ENCODE peak calls at places on chromosomes 12 and 14, in nine cellular contexts. E is left ventricle myocardium inferior; B is CD8-positive, alpha-beta T cell; P is CD8-positive, alpha-beta memory T cell; H is GM23248; D is fibroblast of mammary gland; R is heart left ventricle; X is AG09309; Z is OCI-LY7. T is an unnamed sample.

GRCh38 chr12:130137141-130138018 is 24.9 kb upstream of the FZD10 start:
- DNase-seq in E (no peak), B (no peak), P (no peak), H (no peak), D (no peak), R (no peak), X (no peak), Z (no peak), T (peak; percentile 6)

GRCh38 chr14:56862843-56863242 is 52.6 kb upstream of the OTX2 start:
- DNase-seq in E (no peak), B (no peak), P (no peak), H (no peak), D (no peak), R (no peak), X (no peak), Z (no peak), T (no peak)

GRCh38 chr14:99755629-99756603 is 37.3 kb upstream of the EML1 start:
- DNase-seq in E (peak; percentile 82), B (no peak), P (no peak), H (peak; percentile 95), D (peak; percentile 96), R (peak; percentile 82), X (peak; percentile 79), Z (no peak), T (no peak)

GRCh38 chr12:106223485-106224391 is 24.1 kb downstream of the CKAP4 start:
- DNase-seq in E (peak; percentile 63), B (peak; percentile 57), P (peak; percentile 53), H (peak; percentile 74), D (peak; percentile 59), R (peak; percentile 72), X (no peak), Z (peak; percentile 69), T (no peak)

GRCh38 chr12:65854629-65855028 is 30.3 kb downstream of the HMGA2 start:
- DNase-seq in E (no peak), B (no peak), P (no peak), H (peak; percentile 47), D (no peak), R (no peak), X (no peak), Z (no peak), T (no peak)

GRCh38 chr14:104355101-104355691 is 216.8 kb downstream of the KIF26A start:
- DNase-seq in E (no peak), B (no peak), P (no peak), H (no peak), D (no peak), R (no peak), X (no peak), Z (no peak), T (no peak)

GRCh38 chr12:121793501-121793835 is at the start of gene RHOF:
- DNase-seq in E (peak; percentile 58), B (no peak), P (no peak), H (peak; percentile 56), D (no peak), R (no peak), X (no peak), Z (peak; percentile 70), T (no peak)

GRCh38 chr14:58941666-58942065 is 246.8 kb upstream of the DAAM1 start:
- DNase-seq in E (no peak), B (no peak), P (no peak), H (no peak), D (no peak), R (no peak), X (no peak), Z (no peak), T (no peak)

GRCh38 chr14:104237651-104238423 is 99.5 kb downstream of the KIF26A start:
- DNase-seq in E (no peak), B (no peak), P (no peak), H (no peak), D (no peak), R (no peak), X (no peak), Z (no peak), T (no peak)

GRCh38 chr14:51208982-51209381 is 31.1 kb upstream of the TMX1 start:
- DNase-seq in E (no peak), B (no peak), P (no peak), H (no peak), D (no peak), R (no peak), X (no peak), Z (no peak), T (no peak)

GRCh38 chr12:24039113-24039525 is 89.6 kb upstream of the SOX5 start:
- DNase-seq in E (no peak), B (no peak), P (no peak), H (peak; percentile 70), D (peak; percentile 99), R (no peak), X (peak; percentile 77), Z (no peak), T (peak; percentile 21)

GRCh38 chr12:131281016-131281415 is 327.3 kb downstream of the ADGRD1 start:
- DNase-seq in E (no peak), B (no peak), P (no peak), H (no peak), D (no peak), R (no peak), X (no peak), Z (no peak), T (no peak)

GRCh38 chr12:52871291-52871961 is 22.6 kb upstream of the KRT78 start:
- DNase-seq in E (no peak), B (no peak), P (no peak), H (peak; percentile 93), D (peak; percentile 89), R (no peak), X (peak; percentile 38), Z (no peak), T (no peak)

GRCh38 chr12:64459388-64460024 is 7.6 kb downstream of the TBK1 start:
- DNase-seq in E (no peak), B (no peak), P (no peak), H (peak; percentile 56), D (peak; percentile 19), R (peak; percentile 13), X (no peak), Z (no peak), T (no peak)

GRCh38 chr14:61652526-61653262 is 42.6 kb upstream of the HIF1A start:
- DNase-seq in E (no peak), B (no peak), P (no peak), H (peak; percentile 44), D (peak; percentile 57), R (no peak), X (no peak), Z (no peak), T (no peak)

GRCh38 chr12:124554429-124555029 is 12.9 kb downstream of the NCOR2 start:
- DNase-seq in E (peak; percentile 52), B (no peak), P (no peak), H (no peak), D (no peak), R (peak; percentile 57), X (no peak), Z (no peak), T (no peak)
- H3K4me3 ChIP-seq in E (peak overlapping the region; percentile 40), B (peak overlapping the region; percentile 41), P (peak overlapping the region; percentile 26), H (no peak overlapping the region), D (no peak overlapping the region), R (no peak overlapping the region), X (no peak overlapping the region), Z (no peak overlapping the region), T (no peak overlapping the region)

GRCh38 chr12:27975222-27976136 is 2.9 kb upstream of the PTHLH start:
- DNase-seq in E (no peak), B (no peak), P (no peak), H (peak; percentile 77), D (peak; percentile 58), R (peak; percentile 17), X (no peak), Z (no peak), T (no peak)
- H3K4me3 ChIP-seq in E (peak overlapping the region; percentile 56), B (no peak overlapping the region), P (no peak overlapping the region), H (peak overlapping the region; percentile 59), D (peak overlapping the region; percentile 37), R (peak overlapping the region; percentile 39), X (peak overlapping the region; percentile 54), Z (no peak overlapping the region), T (no peak overlapping the region)

GRCh38 chr12:8544295-8544694 is 3.6 kb upstream of the CLEC4E start:
- DNase-seq in E (no peak), B (peak; percentile 60), P (peak; percentile 59), H (peak; percentile 68), D (peak; percentile 66), R (peak; percentile 57), X (peak; percentile 17), Z (peak; percentile 87), T (peak; percentile 25)
- H3K4me3 ChIP-seq in E (no peak overlapping the region), B (no peak overlapping the region), P (no peak overlapping the region), H (no peak overlapping the region), D (no peak overlapping the region), R (no peak overlapping the region), X (no peak overlapping the region), Z (peak overlapping the region; percentile 43), T (no peak overlapping the region)

GRCh38 chr12:101172316-101172715 is 37.7 kb downstream of the SLC5A8 start:
- DNase-seq in E (no peak), B (no peak), P (no peak), H (peak; percentile 66), D (peak; percentile 43), R (no peak), X (peak; percentile 4), Z (peak; percentile 3), T (no peak)
- H3K4me3 ChIP-seq in E (no peak overlapping the region), B (no peak overlapping the region), P (no peak overlapping the region), H (no peak overlapping the region), D (no peak overlapping the region), R (no peak overlapping the region), X (no peak overlapping the region), Z (no peak overlapping the region), T (no peak overlapping the region)

GRCh38 chr12:124532947-124533346 is 34.5 kb downstream of the NCOR2 start:
- DNase-seq in E (no peak), B (no peak), P (no peak), H (no peak), D (no peak), R (no peak), X (no peak), Z (no peak), T (no peak)

GRCh38 chr12:124537525-124538193 is 29.8 kb downstream of the NCOR2 start:
- DNase-seq in E (no peak), B (no peak), P (no peak), H (no peak), D (no peak), R (no peak), X (no peak), Z (no peak), T (no peak)

GRCh38 chr12:124533456-124533855 is 34.0 kb downstream of the NCOR2 start:
- DNase-seq in E (no peak), B (no peak), P (no peak), H (no peak), D (no peak), R (no peak), X (no peak), Z (no peak), T (no peak)

GRCh38 chr12:124536613-124537012 is 30.8 kb downstream of the NCOR2 start:
- DNase-seq in E (no peak), B (no peak), P (no peak), H (peak; percentile 64), D (peak; percentile 60), R (no peak), X (no peak), Z (no peak), T (no peak)

DNA sequence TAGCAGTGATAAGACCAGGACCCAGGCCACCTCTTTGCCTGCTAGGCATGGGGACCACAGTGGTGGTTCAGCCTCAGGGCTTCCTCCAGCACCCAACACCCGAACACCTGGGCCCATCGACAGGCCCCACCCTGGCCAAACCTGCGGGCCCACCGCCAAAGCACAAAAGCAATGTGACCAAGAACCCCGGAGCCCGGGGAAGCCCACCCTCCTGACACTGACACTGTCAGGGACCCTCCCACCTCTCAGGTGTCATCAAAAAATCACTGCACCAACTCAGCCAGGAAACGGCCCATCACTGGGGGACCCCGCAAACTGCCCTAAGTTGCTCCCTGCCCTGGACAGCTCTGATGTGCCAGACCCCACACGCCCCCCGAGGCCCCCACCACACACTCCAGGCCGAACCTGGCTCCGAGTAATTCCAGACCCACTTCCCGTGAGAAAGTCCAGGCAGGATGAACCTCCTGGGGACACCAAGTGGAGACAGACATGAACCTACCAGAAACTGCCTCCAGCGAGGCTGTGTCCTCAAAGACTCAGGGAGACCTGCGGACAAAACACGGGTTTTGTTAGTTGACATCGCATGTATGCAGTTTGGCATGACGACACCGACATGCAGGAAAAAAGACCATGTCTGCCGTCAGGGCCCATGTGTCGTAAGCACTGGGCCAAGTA is 32.2 kb downstream of the NCOR2 start:
- DNase-seq in E (no peak), B (no peak), P (no peak), H (no peak), D (no peak), R (no peak), X (no peak), Z (no peak), T (no peak)
- H3K4me3 ChIP-seq in E (no peak overlapping the region), B (no peak overlapping the region), P (no peak overlapping the region), H (no peak overlapping the region), D (no peak overlapping the region), R (no peak overlapping the region), X (no peak overlapping the region), Z (no peak overlapping the region), T (no peak overlapping the region)

T was measured in LNCaP clone FGC.